ENCODE peak calls at places on chromosomes 5 and 9, in seven cellular contexts. N is heart right ventricle, W is breast epithelium, V is psoas muscle, Q is heart left ventricle, C is right atrium auricular region, A is kidney. H is an unnamed sample.

GRCh38 chr5:126104341-126104740 is 318.9 kb upstream of the GRAMD2B start:
- DNase-seq in V (no peak), A (no peak), C (no peak), Q (no peak), W (no peak), N (no peak), H (no peak)

GRCh38 chr5:33588654-33589372 is 148.0 kb downstream of the TARS1 start:
- DNase-seq in A (peak; percentile 54), Q (peak; percentile 49), W (no peak), N (no peak), C (no peak), V (peak; percentile 50), H (no peak)

GRCh38 chr9:131312822-131313770 is 23.6 kb downstream of the PLPP7 start:
- DNase-seq in C (no peak), A (no peak), N (no peak), V (no peak), Q (no peak), W (no peak), H (no peak)

GRCh38 chr5:111375645-111376044 is 136.7 kb downstream of the STARD4 start:
- DNase-seq in C (no peak), W (no peak), V (no peak), Q (no peak), N (no peak), A (no peak), H (no peak)

GRCh38 chr9:115232375-115232774 is 114.4 kb upstream of the TNC start:
- DNase-seq in Q (no peak), C (no peak), W (no peak), V (no peak), N (no peak), A (no peak), H (no peak)

GRCh38 chr5:52587131-52587530 is 200.6 kb upstream of the ITGA1 start:
- DNase-seq in V (no peak), C (no peak), N (no peak), A (no peak), Q (no peak), W (no peak), H (no peak)

GRCh38 chr9:130893250-130894101 is 3.1 kb downstream of the QRFP start:
- DNase-seq in Q (peak; percentile 85), V (peak; percentile 73), W (no peak), A (peak; percentile 82), N (peak; percentile 46), C (no peak), H (no peak)

GRCh38 chr9:136059321-136059791 is 35.7 kb downstream of the NACC2 start:
- DNase-seq in C (no peak), V (no peak), Q (peak; percentile 64), W (no peak), A (peak; percentile 77), N (no peak), H (no peak)

GRCh38 chr5:138709216-138709615 is 44.0 kb upstream of the CTNNA1 start:
- DNase-seq in A (no peak), W (no peak), C (no peak), V (no peak), N (no peak), Q (no peak), H (no peak)

GRCh38 chr5:93532370-93532769 is 48.6 kb downstream of the NR2F1-AS1 start:
- DNase-seq in Q (no peak), V (peak; percentile 72), W (no peak), N (peak; percentile 35), C (peak; percentile 80), A (peak; percentile 48), H (no peak)

GRCh38 chr5:107248065-107248695 is 422.6 kb downstream of the EFNA5 start:
- DNase-seq in Q (no peak), C (no peak), V (peak; percentile 74), A (no peak), W (no peak), N (peak; percentile 14), H (no peak)

GRCh38 chr5:344668-345067 is 23.2 kb downstream of the AHRR start:
- DNase-seq in Q (no peak), N (no peak), W (no peak), V (no peak), C (no peak), A (no peak), H (no peak)

GRCh38 chr5:181044093-181044599 is 4.1 kb downstream of the BTNL9 start:
- DNase-seq in Q (no peak), C (no peak), W (no peak), N (no peak), V (no peak), A (no peak), H (no peak)

GRCh38 chr9:98401140-98402025 is 145.9 kb upstream of the TBC1D2 start:
- DNase-seq in C (no peak), Q (no peak), N (no peak), W (no peak), V (no peak), A (no peak), H (no peak)

GRCh38 chr5:139809331-139809810 is 13.8 kb downstream of the PSD2 start:
- DNase-seq in A (peak; percentile 45), W (no peak), C (no peak), Q (peak; percentile 37), V (peak; percentile 37), N (no peak), H (no peak)

GRCh38 chr9:89021154-89021803 is 30.0 kb downstream of the S1PR3 start:
- DNase-seq in C (peak; percentile 85), A (peak; percentile 77), V (peak; percentile 68), W (peak; percentile 58), Q (no peak), N (no peak), H (no peak)

GRCh38 chr5:135362102-135362501 is 36.9 kb downstream of the MACROH2A1 start:
- DNase-seq in C (no peak), Q (no peak), N (no peak), A (no peak), V (no peak), W (no peak), H (no peak)

GRCh38 chr5:6220346-6221088 is 157.8 kb downstream of the MED10 start:
- DNase-seq in W (no peak), Q (no peak), N (no peak), A (no peak), V (no peak), C (no peak), H (peak; percentile 77)

GRCh38 chr5:6218517-6218916 is 159.8 kb downstream of the MED10 start:
- DNase-seq in N (no peak), C (no peak), Q (no peak), W (no peak), A (no peak), V (no peak), H (peak; percentile 87)

GRCh38 chr5:6222121-6222520 is 156.2 kb downstream of the MED10 start:
- DNase-seq in Q (no peak), A (no peak), V (no peak), C (no peak), N (no peak), W (no peak), H (peak; percentile 49)

GRCh38 chr5:6222899-6223298 is 155.4 kb downstream of the MED10 start:
- DNase-seq in Q (no peak), W (no peak), C (no peak), A (no peak), V (no peak), N (no peak), H (peak; percentile 69)

GRCh38 chr5:6221141-6221626 is 157.2 kb downstream of the MED10 start:
- DNase-seq in V (no peak), N (no peak), W (no peak), A (no peak), Q (no peak), C (no peak), H (no peak)
- H3K9me3 ChIP-seq in V (no peaks in the 10 kb centered on the region), N (no peaks in the 10 kb centered on the region), W (no peaks in the 10 kb centered on the region), A (no peaks in the 10 kb centered on the region), Q (no peaks in the 10 kb centered on the region), C (no peaks in the 10 kb centered on the region), H (no peaks in the 10 kb centered on the region)

GRCh38 chr9:125240649-125240999 is 519 bp downstream of the HSPA5 start:
- DNase-seq in Q (peak; percentile 73), N (no peak), A (no peak), W (peak; percentile 55), C (peak; percentile 61), V (peak; percentile 81), H (no peak)

GRCh38 chr9:125239631-125240597 is 1.2 kb downstream of the HSPA5 start:
- DNase-seq in A (no peak), N (no peak), Q (no peak), C (no peak), W (no peak), V (no peak), H (no peak)

GRCh38 chr9:125238127-125238914 is 2.8 kb downstream of the HSPA5 start:
- DNase-seq in C (no peak), Q (no peak), N (no peak), A (no peak), V (no peak), W (no peak), H (no peak)

GRCh38 chr9:125241000-125241862 is at the start of gene HSPA5:
- DNase-seq in C (peak; percentile 100), N (peak; percentile 99), Q (peak; percentile 100), V (peak; percentile 100), W (peak; percentile 100), A (peak; percentile 100), H (peak; percentile 100)

GRCh38 chr9:125238915-125239446 is 2.2 kb downstream of the HSPA5 start:
- DNase-seq in A (no peak), W (no peak), C (no peak), V (no peak), N (no peak), Q (no peak), H (no peak)
- H3K4me1 ChIP-seq in A (peaks cover 4% of the 10 kb centered on the region), W (peaks cover 3% of the 10 kb centered on the region), C (no peaks in the 10 kb centered on the region), V (peaks cover 60% of the 10 kb centered on the region), N (peaks cover 65% of the 10 kb centered on the region), Q (peaks cover 52% of the 10 kb centered on the region), H (peaks cover 66% of the 10 kb centered on the region)

GRCh38 chr9:19552282-19552681 is 143.5 kb downstream of the ACER2 start:
- DNase-seq in N (no peak), V (no peak), W (no peak), A (no peak), C (no peak), Q (no peak), H (no peak)

GRCh38 chr9:19552693-19553092 is 143.9 kb downstream of the ACER2 start:
- DNase-seq in A (no peak), V (no peak), N (no peak), C (no peak), Q (no peak), W (no peak), H (no peak)

GRCh38 chr9:19553441-19553840 is 144.6 kb downstream of the ACER2 start:
- DNase-seq in Q (no peak), C (no peak), W (no peak), V (no peak), N (no peak), A (no peak), H (no peak)

GRCh38 chr9:19550009-19550408 is 141.2 kb downstream of the ACER2 start:
- DNase-seq in V (no peak), A (no peak), W (no peak), Q (no peak), N (no peak), C (no peak), H (no peak)

GRCh38 chr9:19551124-19551929 is 142.5 kb downstream of the ACER2 start:
- DNase-seq in V (no peak), A (no peak), C (no peak), W (no peak), Q (no peak), N (no peak), H (no peak)
- TF ChIP-seq CTCF in V (no peak), A (no peak), C (no peak), W (no peak), Q (no peak), N (no peak), H (no peak)

DNA sequence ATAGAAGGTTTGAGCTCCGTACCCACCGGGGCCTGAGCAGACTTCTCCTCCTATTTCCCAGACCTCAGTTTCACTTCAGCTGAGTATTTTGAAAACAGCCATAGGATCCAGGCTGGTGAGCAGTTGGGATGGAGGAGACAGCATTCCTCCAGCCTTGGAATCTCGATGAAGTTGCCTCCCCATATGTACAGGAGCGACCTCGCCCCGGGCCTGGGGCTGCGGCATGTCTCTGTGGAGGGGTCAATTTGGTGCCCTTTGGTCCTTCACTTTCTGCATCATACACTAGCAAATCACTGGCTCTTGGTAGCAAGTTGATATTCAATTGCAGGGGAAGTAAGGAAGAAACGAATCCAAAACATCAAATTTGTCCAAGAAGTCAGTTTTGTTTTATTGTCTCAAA is 402.0 kb upstream of the IRX4 start:
- DNase-seq in V (no peak), C (no peak), A (no peak), W (no peak), Q (no peak), N (no peak), H (no peak)
- H3K9me3 ChIP-seq in V (no peaks in the 10 kb centered on the region), C (no peaks in the 10 kb centered on the region), A (no peaks in the 10 kb centered on the region), W (no peaks in the 10 kb centered on the region), Q (no peaks in the 10 kb centered on the region), N (no peaks in the 10 kb centered on the region), H (no peaks in the 10 kb centered on the region)

H was measured in vagina.